ENCODE peak calls at places on chromosomes 16 and 17, in five cellular contexts. E is BE2C; S is vagina; Q is CD8-positive, alpha-beta memory T cell; B is effector memory CD4-positive, alpha-beta T cell. D is an unnamed sample.

GRCh38 chr16:57367111-57367752 is 5.1 kb upstream of the CX3CL1 start:
- DNase-seq in E (no peak), S (no peak), Q (no peak), B (no peak), D (peak; percentile 44)

GRCh38 chr16:65195998-65196397 is 74.1 kb upstream of the CDH11 start:
- DNase-seq in E (no peak), S (no peak), Q (no peak), B (no peak), D (peak; percentile 58)

GRCh38 chr17:57110152-57110542 is 25.1 kb downstream of the AKAP1 start:
- DNase-seq in E (no peak), S (no peak), Q (no peak), B (no peak), D (no peak)

GRCh38 chr17:33438136-33438535 is 145.0 kb upstream of the ASIC2 start:
- DNase-seq in E (no peak), S (no peak), Q (no peak), B (no peak), D (no peak)

GRCh38 chr16:49608801-49609200 is 235.2 kb downstream of the C16orf78 start:
- DNase-seq in E (peak; percentile 68), S (peak; percentile 62), Q (no peak), B (no peak), D (peak; percentile 58)

GRCh38 chr17:50180066-50180465 is 14.3 kb downstream of the SGCA start:
- DNase-seq in E (no peak), S (no peak), Q (no peak), B (no peak), D (peak; percentile 7)

GRCh38 chr16:29820730-29821662 is 734 bp downstream of the MVP start:
- DNase-seq in E (no peak), S (peak; percentile 88), Q (peak; percentile 35), B (no peak), D (peak; percentile 39)

GRCh38 chr17:12070561-12070960 is 49.9 kb downstream of the MAP2K4 start:
- DNase-seq in E (no peak), S (no peak), Q (no peak), B (no peak), D (peak; percentile 54)

GRCh38 chr17:12642034-12642433 is 23.7 kb upstream of the MYOCD start:
- DNase-seq in E (no peak), S (no peak), Q (no peak), B (no peak), D (no peak)

GRCh38 chr17:8080799-8081219 is 6.7 kb downstream of the ALOX12B start:
- DNase-seq in E (no peak), S (no peak), Q (no peak), B (no peak), D (no peak)

DNA sequence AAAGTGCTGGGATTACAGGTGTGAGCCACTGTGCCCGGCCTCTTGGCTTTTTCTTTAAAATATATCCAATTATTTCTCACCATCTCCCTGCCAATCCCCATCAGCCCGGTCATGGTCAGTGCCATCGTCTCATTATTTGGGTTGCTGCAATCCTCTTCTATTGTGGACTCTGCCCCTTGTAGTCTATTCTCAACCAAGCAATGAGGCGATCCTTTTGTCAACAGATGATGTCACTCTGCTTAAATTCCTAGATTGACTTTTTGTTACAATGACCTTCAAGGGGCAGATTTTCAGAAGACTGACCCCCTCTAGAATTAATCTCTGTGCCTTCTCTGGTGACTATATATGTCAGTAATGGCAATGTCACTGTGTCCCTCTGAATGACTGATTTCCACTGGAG is 384.7 kb downstream of the UTP18 start:
- DNase-seq in E (no peak), S (no peak), Q (no peak), B (no peak), D (no peak)
- H3K4me3 ChIP-seq in E (no peak overlapping the region), S (no peak overlapping the region), Q (no peak overlapping the region), B (no peak overlapping the region), D (no peak overlapping the region)

DNA sequence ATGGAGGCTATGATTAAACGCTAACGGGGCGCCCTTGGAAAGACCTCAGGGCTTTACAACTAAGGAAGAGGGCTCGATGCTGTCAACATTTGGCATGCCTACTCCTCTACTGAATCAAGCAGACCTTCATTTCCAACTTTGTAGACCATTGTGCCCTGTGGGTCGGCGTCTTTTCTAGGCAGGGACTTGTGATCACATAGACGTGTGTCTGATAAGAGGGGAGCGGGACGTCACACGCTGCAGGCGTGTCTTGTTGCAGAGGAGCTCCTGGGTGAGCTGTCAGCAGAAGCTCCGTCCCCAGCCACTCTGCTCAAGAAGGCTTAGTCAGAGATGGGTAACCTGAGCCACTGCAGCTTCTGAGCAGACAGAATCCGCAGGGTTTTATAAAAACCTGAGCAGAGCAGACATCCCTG is 2.8 kb downstream of the MAPK8IP3 start:
- DNase-seq in E (peak; percentile 71), S (no peak), Q (no peak), B (no peak), D (peak; percentile 12)
- H3K4me3 ChIP-seq in E (peak overlapping the region; percentile 98), S (no peak overlapping the region), Q (no peak overlapping the region), B (no peak overlapping the region), D (peak overlapping the region; percentile 92)

GRCh38 chr17:45228121-45228941 is 6.6 kb downstream of the FMNL1 start:
- DNase-seq in E (no peak), S (no peak), Q (no peak), B (no peak), D (no peak)
- H3K4me3 ChIP-seq in E (no peak overlapping the region), S (no peak overlapping the region), Q (peak overlapping the region; percentile 95), B (peak overlapping the region; percentile 79), D (no peak overlapping the region)

GRCh38 chr16:14510581-14510938 is 119.5 kb downstream of the PARN start:
- DNase-seq in E (no peak), S (no peak), Q (no peak), B (no peak), D (no peak)
- H3K4me3 ChIP-seq in E (no peak overlapping the region), S (no peak overlapping the region), Q (no peak overlapping the region), B (no peak overlapping the region), D (peak overlapping the region; percentile 15)

DNA sequence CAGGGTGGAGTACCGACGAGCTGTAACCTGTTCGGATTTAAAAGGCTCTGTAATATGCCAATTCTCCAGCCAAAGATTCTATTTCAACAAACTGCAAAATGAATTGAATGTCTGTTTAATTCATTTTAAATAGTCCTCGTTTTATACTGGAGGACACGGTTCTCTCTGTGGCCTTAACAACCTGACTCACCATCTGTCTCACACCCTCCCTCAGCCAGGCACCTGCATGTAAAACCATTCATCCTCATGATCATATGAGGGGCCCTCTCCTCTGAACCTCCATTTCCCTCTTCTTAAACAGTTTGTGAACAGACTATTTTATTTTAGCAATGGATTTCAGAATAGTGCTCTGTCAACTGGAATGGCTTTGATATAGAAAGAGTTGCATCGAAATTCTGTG is 329.3 kb downstream of the SNX29 start:
- DNase-seq in E (no peak), S (no peak), Q (no peak), B (no peak), D (no peak)
- H3K4me3 ChIP-seq in E (no peak overlapping the region), S (no peak overlapping the region), Q (no peak overlapping the region), B (no peak overlapping the region), D (no peak overlapping the region)

GRCh38 chr16:11604783-11605563 is 18.3 kb upstream of the LITAF start:
- DNase-seq in E (no peak), S (no peak), Q (no peak), B (no peak), D (no peak)

GRCh38 chr16:11601911-11602310 is 15.2 kb upstream of the LITAF start:
- DNase-seq in E (no peak), S (no peak), Q (no peak), B (no peak), D (no peak)

GRCh38 chr16:11601425-11601824 is 14.7 kb upstream of the LITAF start:
- DNase-seq in E (no peak), S (no peak), Q (no peak), B (no peak), D (no peak)

GRCh38 chr16:11602321-11602720 is 15.6 kb upstream of the LITAF start:
- DNase-seq in E (no peak), S (no peak), Q (no peak), B (no peak), D (no peak)

DNA sequence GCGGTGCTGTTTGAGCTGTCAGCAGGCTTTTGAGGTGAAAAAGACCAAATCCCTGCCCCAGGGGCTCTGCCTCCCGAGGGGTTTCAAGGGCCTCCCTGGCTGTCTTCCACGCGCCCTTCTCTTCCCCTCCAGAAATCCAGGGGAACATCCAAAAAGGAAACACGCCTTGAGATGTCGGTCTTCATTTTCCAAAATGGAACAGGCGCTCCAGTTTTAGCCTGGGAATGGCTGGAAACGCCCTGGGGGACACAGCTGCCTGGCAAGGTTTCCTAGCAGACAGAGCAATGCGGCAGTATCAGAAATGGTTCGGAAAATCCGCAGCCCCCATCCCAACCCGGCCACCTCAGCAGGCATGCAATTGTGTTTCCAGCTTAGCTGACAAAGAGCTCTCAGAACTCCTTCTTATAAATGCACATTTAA is 16.6 kb upstream of the LITAF start:
- DNase-seq in E (no peak), S (no peak), Q (no peak), B (no peak), D (peak; percentile 88)
- H3K4me3 ChIP-seq in E (no peak overlapping the region), S (peak overlapping the region; percentile 16), Q (no peak overlapping the region), B (no peak overlapping the region), D (no peak overlapping the region)

GRCh38 chr16:67872631-67873434 is at the start of gene EDC4:
- DNase-seq in E (peak; percentile 84), S (no peak), Q (peak; percentile 81), B (peak; percentile 74), D (peak; percentile 92)

GRCh38 chr16:67873435-67874146 is 739 bp downstream of the EDC4 start:
- DNase-seq in E (no peak), S (no peak), Q (no peak), B (no peak), D (peak; percentile 50)

GRCh38 chr16:67871256-67871655 is 1.6 kb upstream of the EDC4 start:
- DNase-seq in E (no peak), S (no peak), Q (no peak), B (no peak), D (no peak)

GRCh38 chr16:67874147-67874771 is 1.4 kb downstream of the EDC4 start:
- DNase-seq in E (no peak), S (no peak), Q (no peak), B (no peak), D (no peak)

GRCh38 chr16:67872131-67872630 is 671 bp upstream of the EDC4 start:
- DNase-seq in E (no peak), S (no peak), Q (no peak), B (no peak), D (no peak)
- H3K4me3 ChIP-seq in E (peak overlapping the region; percentile 98), S (peak overlapping the region; percentile 94), Q (peak overlapping the region; percentile 79), B (peak overlapping the region; percentile 89), D (peak overlapping the region; percentile 95)

GRCh38 chr16:79625738-79626137 is 25.2 kb upstream of the MAF start:
- DNase-seq in E (no peak), S (no peak), Q (no peak), B (no peak), D (no peak)
- H3K4me3 ChIP-seq in E (no peak overlapping the region), S (no peak overlapping the region), Q (no peak overlapping the region), B (no peak overlapping the region), D (no peak overlapping the region)

D was measured in adipocyte.